ENCODE peak calls at places on chromosomes 12 and 14, in four cellular contexts. E is breast epithelium, S is colonic mucosa, C is endodermal cell. A is an unnamed sample.
A peak's percentile ranks its signal among the peaks of the same experiment; 100 is the strongest.

GRCh38 chr12:110657747-110658146 is 31.2 kb downstream of the HVCN1 start:
- DNase-seq in C (no peak), S (no peak), E (no peak), A (no peak)

GRCh38 chr14:104986487-104987164 is 1.0 kb downstream of the CLBA1 start:
- DNase-seq in C (peak; percentile 43), E (no peak), S (no peak), A (no peak)

GRCh38 chr14:52153939-52154338 is 85.1 kb upstream of the NID2 start:
- DNase-seq in C (no peak), E (no peak), S (no peak), A (no peak)

GRCh38 chr14:55556929-55557623 is 22.9 kb upstream of the KTN1 start:
- DNase-seq in E (peak; percentile 95), C (no peak), S (peak; percentile 26), A (no peak)

GRCh38 chr14:39558525-39558924 is 126.3 kb upstream of the FBXO33 start:
- DNase-seq in C (no peak), S (no peak), E (no peak), A (no peak)

GRCh38 chr12:89882051-89882450 is 173.4 kb upstream of the ATP2B1 start:
- DNase-seq in C (no peak), E (no peak), S (no peak), A (no peak)

GRCh38 chr14:105315211-105315721 is 718 bp downstream of the PACS2 start:
- DNase-seq in C (peak; percentile 83), E (no peak), S (peak; percentile 75), A (peak; percentile 45)

GRCh38 chr12:45464699-45465098 is 248.8 kb downstream of the ANO6 start:
- DNase-seq in C (peak; percentile 67), S (no peak), E (no peak), A (no peak)

GRCh38 chr14:94673071-94673470 is 60.9 kb downstream of the SERPINA3 start:
- DNase-seq in S (no peak), C (no peak), E (no peak), A (no peak)

GRCh38 chr14:64654072-64654899 is 49.9 kb upstream of the PLEKHG3 start:
- DNase-seq in E (no peak), C (no peak), S (no peak), A (no peak)

GRCh38 chr14:102590667-102591099 is 1.8 kb upstream of the RCOR1 start:
- DNase-seq in S (peak; percentile 36), E (no peak), C (peak; percentile 90), A (peak; percentile 73)

GRCh38 chr12:105485321-105485910 is 154.9 kb downstream of the C12orf75 start:
- DNase-seq in C (peak; percentile 69), E (no peak), S (no peak), A (no peak)

GRCh38 chr12:15788266-15789214 is 648 bp downstream of the EPS8 start:
- DNase-seq in E (peak; percentile 56), C (peak; percentile 89), S (peak; percentile 68), A (peak; percentile 42)

GRCh38 chr12:58580095-58580494 is 340.2 kb downstream of the LRIG3 start:
- DNase-seq in E (no peak), S (no peak), C (no peak), A (no peak)

GRCh38 chr12:3261782-3262359 is 184.7 kb downstream of the TSPAN9 start:
- DNase-seq in C (no peak), S (no peak), E (no peak), A (no peak)
- TF ChIP-seq CTCF in C (peak; percentile 29), S (no peak), E (no peak), A (no peak)

GRCh38 chr12:75694891-75695290 is 183.5 kb upstream of the KRR1 start:
- DNase-seq in C (no peak), E (no peak), S (no peak), A (no peak)

GRCh38 chr12:75690556-75690955 is 179.1 kb upstream of the KRR1 start:
- DNase-seq in S (no peak), C (no peak), E (no peak), A (no peak)

GRCh38 chr12:75698052-75698451 is 186.6 kb upstream of the KRR1 start:
- DNase-seq in E (no peak), C (no peak), S (no peak), A (no peak)

GRCh38 chr12:75692883-75693282 is 181.5 kb upstream of the KRR1 start:
- DNase-seq in S (no peak), C (no peak), E (no peak), A (no peak)
- H3K27ac ChIP-seq in S (no peak overlapping the region), C (no peak overlapping the region), E (no peak overlapping the region), A (no peak overlapping the region)

GRCh38 chr12:12356886-12357696 is at the start of gene BORCS5:
- DNase-seq in S (peak; percentile 99), E (peak; percentile 96), C (peak; percentile 100), A (peak; percentile 97)
- TF ChIP-seq CTCF in S (no peak), E (peak; percentile 10), C (peak; percentile 65), A (peak; percentile 38)

GRCh38 chr12:92747151-92747550 is 44.4 kb downstream of the PLEKHG7 start:
- DNase-seq in E (no peak), S (no peak), C (no peak), A (no peak)

GRCh38 chr12:92743026-92743425 is 40.2 kb downstream of the PLEKHG7 start:
- DNase-seq in S (no peak), C (no peak), E (no peak), A (no peak)

GRCh38 chr12:92740421-92740820 is 37.6 kb downstream of the PLEKHG7 start:
- DNase-seq in S (no peak), C (no peak), E (no peak), A (no peak)

GRCh38 chr12:92745874-92746553 is 43.2 kb downstream of the PLEKHG7 start:
- DNase-seq in C (no peak), E (no peak), S (peak; percentile 48), A (no peak)
- H3K27ac ChIP-seq in C (no peak overlapping the region), E (no peak overlapping the region), S (no peak overlapping the region), A (no peak overlapping the region)

GRCh38 chr12:66279127-66279712 is 23.1 kb upstream of the HELB start:
- DNase-seq in E (no peak), C (peak; percentile 80), S (no peak), A (peak; percentile 45)
- TF ChIP-seq CTCF in E (peak; percentile 14), C (peak; percentile 81), S (peak; percentile 53), A (peak; percentile 77)

DNA sequence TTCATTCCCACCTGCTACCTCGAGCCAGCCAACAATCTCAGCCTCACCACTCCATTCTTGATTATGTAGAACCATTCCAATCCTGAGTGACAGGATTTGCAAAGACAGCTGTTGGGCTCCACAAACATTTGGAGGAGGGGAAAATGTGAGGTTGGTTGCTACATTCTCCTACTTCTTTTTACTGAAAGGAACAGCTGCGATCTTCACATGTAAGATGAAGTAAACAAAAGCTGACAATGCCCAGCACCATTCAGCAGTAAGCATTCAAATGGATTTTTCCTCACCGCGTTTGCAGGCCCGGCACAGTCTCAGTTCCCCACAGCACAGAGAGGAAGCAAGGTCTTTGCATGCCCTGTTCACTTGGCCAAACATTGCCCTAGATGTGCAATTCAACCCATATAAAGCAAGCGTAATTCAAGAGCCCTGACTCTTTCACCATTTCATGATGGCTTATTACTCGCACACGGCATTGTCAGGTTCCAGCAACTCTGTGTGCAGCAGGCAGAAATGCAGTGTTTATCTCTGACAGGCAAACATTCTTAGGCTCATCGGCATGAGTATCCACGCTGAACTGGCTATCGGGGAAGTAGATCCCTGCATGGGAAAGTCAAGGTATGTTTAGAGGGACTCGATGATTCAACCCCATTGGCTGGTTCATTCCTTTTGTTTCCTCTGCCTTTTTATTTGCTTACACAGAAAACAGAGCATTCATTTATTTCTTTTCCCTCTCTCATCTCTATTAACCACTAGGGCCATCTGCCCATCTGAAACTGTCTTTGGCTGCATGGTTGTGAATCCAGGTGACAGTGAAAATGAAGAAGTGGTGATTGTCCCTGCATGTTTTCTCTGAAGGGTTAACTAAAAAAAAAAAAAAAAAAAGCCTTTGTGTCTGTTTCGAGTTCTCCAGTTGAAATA is 236.1 kb upstream of the PLEKHG7 start:
- DNase-seq in C (peak; percentile 58), E (no peak), S (no peak), A (no peak)
- H3K27ac ChIP-seq in C (peak overlapping the region; percentile 27), E (no peak overlapping the region), S (no peak overlapping the region), A (no peak overlapping the region)